ENCODE peak calls at places on chromosomes 4 and X, in six cellular contexts. One of them, this sample, is unnamed.

GRCh38 chr4:67750691-67751090 is 3.5 kb downstream of the GNRHR start:
- DNase-seq in GM23338: no peak
- DNase-seq in sigmoid colon: no peak
- DNase-seq in GM12891: no peak
- DNase-seq in breast epithelium: no peak
- DNase-seq in stomach: no peak
- DNase-seq in this sample: no peak

GRCh38 chrX:331145-331771 is 12.7 kb upstream of the GTPBP6 start:
- DNase-seq in stomach: no peak
- DNase-seq in sigmoid colon: peak
- DNase-seq in GM12891: no peak
- DNase-seq in GM23338: peak
- DNase-seq in breast epithelium: no peak
- DNase-seq in this sample: no peak

GRCh38 chr4:48906283-48907173 is at the start of gene OCIAD2:
- DNase-seq in stomach: peak
- DNase-seq in sigmoid colon: peak
- DNase-seq in GM12891: peak
- DNase-seq in GM23338: peak
- DNase-seq in breast epithelium: peak
- DNase-seq in this sample: peak

GRCh38 chr4:88341227-88342192 is 37.1 kb upstream of the HERC6 start:
- DNase-seq in GM23338: no peak
- DNase-seq in breast epithelium: no peak
- DNase-seq in sigmoid colon: peak
- DNase-seq in GM12891: no peak
- DNase-seq in stomach: no peak
- DNase-seq in this sample: no peak

GRCh38 chrX:110853610-110854009 is 58.0 kb upstream of the CHRDL1 start:
- DNase-seq in stomach: no peak
- DNase-seq in sigmoid colon: no peak
- DNase-seq in breast epithelium: peak
- DNase-seq in GM23338: peak
- DNase-seq in GM12891: no peak
- DNase-seq in this sample: no peak

GRCh38 chr4:77035153-77035552 is 40.6 kb downstream of the CCNI start:
- DNase-seq in GM12891: no peak
- DNase-seq in stomach: no peak
- DNase-seq in sigmoid colon: no peak
- DNase-seq in breast epithelium: no peak
- DNase-seq in GM23338: no peak
- DNase-seq in this sample: no peak

GRCh38 chrX:19659929-19660328 is 144.6 kb upstream of the MAP3K15 start:
- DNase-seq in sigmoid colon: no peak
- DNase-seq in stomach: no peak
- DNase-seq in GM23338: no peak
- DNase-seq in breast epithelium: no peak
- DNase-seq in GM12891: no peak
- DNase-seq in this sample: no peak

GRCh38 chr4:101155368-101155767 is 192.0 kb downstream of the PPP3CA start:
- DNase-seq in GM12891: no peak
- DNase-seq in GM23338: peak
- DNase-seq in sigmoid colon: no peak
- DNase-seq in stomach: no peak
- DNase-seq in breast epithelium: no peak
- DNase-seq in this sample: no peak

GRCh38 chrX:133523094-133523493 is 107.8 kb upstream of the GPC4 start:
- DNase-seq in sigmoid colon: no peak
- DNase-seq in breast epithelium: no peak
- DNase-seq in GM23338: no peak
- DNase-seq in stomach: no peak
- DNase-seq in GM12891: no peak
- DNase-seq in this sample: no peak

GRCh38 chr4:161937596-161937995 is 226.2 kb downstream of the FSTL5 start:
- DNase-seq in stomach: no peak
- DNase-seq in GM12891: no peak
- DNase-seq in sigmoid colon: no peak
- DNase-seq in breast epithelium: no peak
- DNase-seq in GM23338: no peak
- DNase-seq in this sample: no peak

GRCh38 chrX:53223955-53224859 is 800 bp downstream of the KDM5C start:
- DNase-seq in stomach: no peak
- DNase-seq in GM12891: no peak
- DNase-seq in breast epithelium: peak
- DNase-seq in sigmoid colon: no peak
- DNase-seq in GM23338: peak
- DNase-seq in this sample: no peak

DNA sequence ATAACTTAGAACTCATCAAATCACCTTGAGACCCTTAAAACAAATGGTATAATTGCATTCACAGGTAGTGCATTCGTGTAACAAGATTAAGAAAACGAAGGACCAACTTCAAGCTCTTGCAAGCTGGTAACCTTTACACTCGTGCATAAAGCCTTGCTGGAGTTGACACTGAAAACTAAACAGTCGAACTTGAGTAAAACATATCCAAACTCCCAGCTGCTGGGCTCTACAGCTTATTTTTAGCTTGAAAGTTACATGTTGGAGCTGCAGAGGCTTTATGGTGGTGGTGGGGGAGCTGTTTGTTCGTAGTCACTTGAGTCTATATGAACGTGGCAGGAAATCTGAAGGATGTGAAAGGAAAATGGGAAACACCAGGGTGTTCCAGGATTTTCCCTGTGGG is 2.7 kb upstream of the WDR1 start:
- DNase-seq in stomach: no peak
- DNase-seq in GM23338: peak
- DNase-seq in GM12891: no peak
- DNase-seq in breast epithelium: no peak
- DNase-seq in sigmoid colon: no peak
- DNase-seq in this sample: no peak
- TF ChIP-seq POLR2AphosphoS5 in stomach: no peak
- TF ChIP-seq POLR2AphosphoS5 in GM23338: no peak
- TF ChIP-seq POLR2AphosphoS5 in GM12891: no peak
- TF ChIP-seq POLR2AphosphoS5 in breast epithelium: no peak
- TF ChIP-seq POLR2AphosphoS5 in sigmoid colon: no peak
- TF ChIP-seq POLR2AphosphoS5 in this sample: no peak

DNA sequence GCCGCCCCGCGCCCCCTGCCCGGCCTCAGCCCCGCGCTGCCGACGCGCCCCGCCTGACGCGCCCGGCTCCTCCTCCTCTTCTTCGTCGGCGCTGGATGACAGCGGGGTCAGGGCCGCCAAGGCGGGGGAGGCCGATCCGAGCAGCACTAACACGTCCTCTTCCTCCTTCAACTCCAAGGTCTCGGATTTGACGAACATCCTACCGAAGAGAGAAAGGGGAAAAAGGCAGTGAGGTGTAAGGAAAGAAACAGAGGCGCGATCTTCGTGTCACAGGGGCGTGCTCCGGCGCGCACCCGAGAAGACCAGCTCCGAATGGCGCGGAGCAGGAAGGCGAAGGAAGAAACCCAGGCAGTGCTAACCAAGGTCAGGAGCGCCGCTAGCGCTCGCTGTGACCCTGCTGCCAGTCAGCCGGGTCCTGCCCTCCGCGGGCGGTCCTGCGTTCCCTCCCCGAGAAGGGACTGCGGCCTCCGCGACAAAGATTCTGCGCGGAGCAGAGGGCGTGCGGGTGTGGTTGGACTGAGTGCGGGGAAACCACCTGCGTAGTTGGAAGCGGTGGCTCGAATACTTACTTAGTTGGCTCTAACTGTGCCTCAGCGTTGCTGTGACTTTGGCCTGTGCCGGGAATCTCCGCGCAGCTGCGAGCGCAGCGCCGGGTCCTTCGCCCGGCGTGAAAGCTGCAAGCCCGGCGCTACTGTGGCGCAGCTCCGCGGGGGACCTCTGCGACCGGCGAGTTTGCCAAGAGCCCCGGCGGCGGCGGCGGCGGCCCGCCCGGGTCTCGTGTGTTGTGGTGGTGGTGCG is 503 bp downstream of the NEUROG2 start:
- DNase-seq in GM23338: peak
- DNase-seq in stomach: no peak
- DNase-seq in sigmoid colon: no peak
- DNase-seq in breast epithelium: no peak
- DNase-seq in GM12891: peak
- DNase-seq in this sample: no peak
- TF ChIP-seq POLR2AphosphoS5 in GM23338: no peak
- TF ChIP-seq POLR2AphosphoS5 in stomach: no peak
- TF ChIP-seq POLR2AphosphoS5 in sigmoid colon: no peak
- TF ChIP-seq POLR2AphosphoS5 in breast epithelium: no peak
- TF ChIP-seq POLR2AphosphoS5 in GM12891: no peak
- TF ChIP-seq POLR2AphosphoS5 in this sample: peak

DNA sequence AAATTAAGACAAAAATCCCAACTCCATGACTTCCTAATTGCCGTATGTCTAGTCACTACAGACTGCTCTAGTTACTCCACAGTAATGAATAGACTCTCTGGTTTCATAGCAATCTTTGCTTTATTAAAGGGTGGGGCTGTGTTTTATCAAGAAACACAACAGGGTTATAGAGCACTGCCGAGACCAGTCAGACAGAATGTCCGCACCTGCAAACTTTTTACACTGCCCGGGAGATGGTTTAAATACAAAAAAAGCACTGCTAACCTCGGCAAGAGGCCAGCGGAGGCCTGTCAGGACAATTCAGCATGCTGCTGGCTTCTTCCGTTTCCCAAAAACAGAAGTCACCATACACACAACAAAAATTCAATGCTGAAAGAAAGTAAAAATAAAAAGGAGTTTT is 67.4 kb downstream of the IRF2 start:
- DNase-seq in GM23338: no peak
- DNase-seq in stomach: peak
- DNase-seq in breast epithelium: peak
- DNase-seq in GM12891: no peak
- DNase-seq in sigmoid colon: no peak
- DNase-seq in this sample: no peak
- TF ChIP-seq POLR2AphosphoS5 in GM23338: no peak
- TF ChIP-seq POLR2AphosphoS5 in stomach: no peak
- TF ChIP-seq POLR2AphosphoS5 in breast epithelium: no peak
- TF ChIP-seq POLR2AphosphoS5 in GM12891: no peak
- TF ChIP-seq POLR2AphosphoS5 in sigmoid colon: no peak
- TF ChIP-seq POLR2AphosphoS5 in this sample: no peak

GRCh38 chr4:86891785-86892638 is at the start of gene C4orf36:
- DNase-seq in stomach: peak
- DNase-seq in GM12891: peak
- DNase-seq in GM23338: peak
- DNase-seq in sigmoid colon: peak
- DNase-seq in breast epithelium: peak
- DNase-seq in this sample: peak
- TF ChIP-seq POLR2AphosphoS5 in stomach: peak
- TF ChIP-seq POLR2AphosphoS5 in GM12891: no peak
- TF ChIP-seq POLR2AphosphoS5 in GM23338: peak
- TF ChIP-seq POLR2AphosphoS5 in sigmoid colon: no peak
- TF ChIP-seq POLR2AphosphoS5 in breast epithelium: peak
- TF ChIP-seq POLR2AphosphoS5 in this sample: no peak

GRCh38 chrX:130055103-130055502 is 55.2 kb downstream of the ELF4 start:
- DNase-seq in breast epithelium: no peak
- DNase-seq in sigmoid colon: no peak
- DNase-seq in GM23338: no peak
- DNase-seq in GM12891: no peak
- DNase-seq in stomach: no peak
- DNase-seq in this sample: no peak
- TF ChIP-seq POLR2AphosphoS5 in breast epithelium: no peak
- TF ChIP-seq POLR2AphosphoS5 in sigmoid colon: no peak
- TF ChIP-seq POLR2AphosphoS5 in GM23338: no peak
- TF ChIP-seq POLR2AphosphoS5 in GM12891: no peak
- TF ChIP-seq POLR2AphosphoS5 in stomach: no peak
- TF ChIP-seq POLR2AphosphoS5 in this sample: no peak

GRCh38 chr4:165783626-165784025 is 89.4 kb upstream of the TLL1 start:
- DNase-seq in GM12891: no peak
- DNase-seq in breast epithelium: no peak
- DNase-seq in GM23338: no peak
- DNase-seq in sigmoid colon: no peak
- DNase-seq in stomach: no peak
- DNase-seq in this sample: no peak

GRCh38 chr4:165780735-165781134 is 92.3 kb upstream of the TLL1 start:
- DNase-seq in sigmoid colon: no peak
- DNase-seq in breast epithelium: no peak
- DNase-seq in GM23338: no peak
- DNase-seq in GM12891: no peak
- DNase-seq in stomach: no peak
- DNase-seq in this sample: no peak

GRCh38 chr4:165785337-165785736 is 87.7 kb upstream of the TLL1 start:
- DNase-seq in breast epithelium: no peak
- DNase-seq in GM23338: no peak
- DNase-seq in stomach: no peak
- DNase-seq in sigmoid colon: no peak
- DNase-seq in GM12891: no peak
- DNase-seq in this sample: no peak

GRCh38 chr4:165787516-165788274 is 85.3 kb upstream of the TLL1 start:
- DNase-seq in breast epithelium: no peak
- DNase-seq in stomach: no peak
- DNase-seq in GM12891: no peak
- DNase-seq in sigmoid colon: no peak
- DNase-seq in GM23338: no peak
- DNase-seq in this sample: no peak

GRCh38 chr4:165784672-165785071 is 88.4 kb upstream of the TLL1 start:
- DNase-seq in stomach: no peak
- DNase-seq in breast epithelium: no peak
- DNase-seq in sigmoid colon: no peak
- DNase-seq in GM12891: no peak
- DNase-seq in GM23338: no peak
- DNase-seq in this sample: no peak
- TF ChIP-seq POLR2AphosphoS5 in stomach: no peak
- TF ChIP-seq POLR2AphosphoS5 in breast epithelium: no peak
- TF ChIP-seq POLR2AphosphoS5 in sigmoid colon: peak
- TF ChIP-seq POLR2AphosphoS5 in GM12891: no peak
- TF ChIP-seq POLR2AphosphoS5 in GM23338: no peak
- TF ChIP-seq POLR2AphosphoS5 in this sample: no peak

This sample was measured in GM12892.